ENCODE peak calls at places on chromosome 19, in seven cellular contexts. S, R, K, Q, L, W and N are unnamed samples. For H3K4me1, the result is how much of the 10 kb centered on the place peaks cover.

GRCh38 chr19:4602915-4603314 is 36.4 kb upstream of the TNFAIP8L1 start:
- DNase-seq in S (no peak), R (no peak), K (no peak), Q (no peak), L (no peak), W (no peak), N (no peak)

GRCh38 chr19:53927745-53928144 is 18.7 kb downstream of the CACNG7 start:
- DNase-seq in S (peak), R (no peak), K (no peak), Q (no peak), L (peak), W (peak), N (no peak)

GRCh38 chr19:45311640-45312039 is 11.0 kb downstream of the CKM start:
- DNase-seq in S (no peak), R (no peak), K (no peak), Q (no peak), L (no peak), W (peak), N (no peak)

GRCh38 chr19:48806518-48806817 is 4.4 kb downstream of the BCAT2 start:
- DNase-seq in S (peak), R (no peak), K (no peak), Q (no peak), L (no peak), W (peak), N (no peak)

GRCh38 chr19:44608391-44608821 is 5.0 kb upstream of the IGSF23 start:
- DNase-seq in S (peak), R (no peak), K (no peak), Q (no peak), L (peak), W (no peak), N (no peak)

GRCh38 chr19:15432018-15432494 is 13.3 kb upstream of the AKAP8L start:
- DNase-seq in S (peak), R (no peak), K (no peak), Q (no peak), L (no peak), W (no peak), N (no peak)

GRCh38 chr19:34880034-34880433 is 46.7 kb upstream of the ZNF30 start:
- DNase-seq in S (no peak), R (no peak), K (no peak), Q (no peak), L (no peak), W (no peak), N (no peak)

GRCh38 chr19:29645911-29646310 is 19.4 kb upstream of the PLEKHF1 start:
- DNase-seq in S (peak), R (no peak), K (no peak), Q (no peak), L (no peak), W (no peak), N (no peak)

GRCh38 chr19:28652790-28653189 is 560.2 kb downstream of the UQCRFS1 start:
- DNase-seq in S (no peak), R (no peak), K (no peak), Q (no peak), L (no peak), W (no peak), N (no peak)

GRCh38 chr19:7397687-7398086 is 49.0 kb downstream of the ARHGEF18 start:
- DNase-seq in S (peak), R (no peak), K (no peak), Q (no peak), L (peak), W (no peak), N (no peak)

GRCh38 chr19:48553676-48554384 is 1.9 kb downstream of the SULT2B1 start:
- DNase-seq in S (peak), R (no peak), K (no peak), Q (no peak), L (peak), W (peak), N (no peak)

GRCh38 chr19:33568706-33569105 is 47.1 kb upstream of the PEPD start:
- DNase-seq in S (no peak), R (no peak), K (no peak), Q (no peak), L (peak), W (no peak), N (no peak)
- H3K4me1 ChIP-seq in S (under half), R (under half), K (under half), Q (under half), L (under half), W (under half), N (under half)

GRCh38 chr19:39943586-39943985 is 9.2 kb upstream of the FCGBP start:
- DNase-seq in S (no peak), R (no peak), K (peak), Q (no peak), L (no peak), W (no peak), N (no peak)

GRCh38 chr19:39941151-39941550 is 6.7 kb upstream of the FCGBP start:
- DNase-seq in S (no peak), R (no peak), K (no peak), Q (no peak), L (no peak), W (no peak), N (no peak)

GRCh38 chr19:39937792-39938191 is 3.4 kb upstream of the FCGBP start:
- DNase-seq in S (no peak), R (no peak), K (no peak), Q (no peak), L (no peak), W (no peak), N (no peak)

GRCh38 chr19:39940221-39940833 is 5.9 kb upstream of the FCGBP start:
- DNase-seq in S (no peak), R (no peak), K (no peak), Q (no peak), L (no peak), W (no peak), N (no peak)

DNA sequence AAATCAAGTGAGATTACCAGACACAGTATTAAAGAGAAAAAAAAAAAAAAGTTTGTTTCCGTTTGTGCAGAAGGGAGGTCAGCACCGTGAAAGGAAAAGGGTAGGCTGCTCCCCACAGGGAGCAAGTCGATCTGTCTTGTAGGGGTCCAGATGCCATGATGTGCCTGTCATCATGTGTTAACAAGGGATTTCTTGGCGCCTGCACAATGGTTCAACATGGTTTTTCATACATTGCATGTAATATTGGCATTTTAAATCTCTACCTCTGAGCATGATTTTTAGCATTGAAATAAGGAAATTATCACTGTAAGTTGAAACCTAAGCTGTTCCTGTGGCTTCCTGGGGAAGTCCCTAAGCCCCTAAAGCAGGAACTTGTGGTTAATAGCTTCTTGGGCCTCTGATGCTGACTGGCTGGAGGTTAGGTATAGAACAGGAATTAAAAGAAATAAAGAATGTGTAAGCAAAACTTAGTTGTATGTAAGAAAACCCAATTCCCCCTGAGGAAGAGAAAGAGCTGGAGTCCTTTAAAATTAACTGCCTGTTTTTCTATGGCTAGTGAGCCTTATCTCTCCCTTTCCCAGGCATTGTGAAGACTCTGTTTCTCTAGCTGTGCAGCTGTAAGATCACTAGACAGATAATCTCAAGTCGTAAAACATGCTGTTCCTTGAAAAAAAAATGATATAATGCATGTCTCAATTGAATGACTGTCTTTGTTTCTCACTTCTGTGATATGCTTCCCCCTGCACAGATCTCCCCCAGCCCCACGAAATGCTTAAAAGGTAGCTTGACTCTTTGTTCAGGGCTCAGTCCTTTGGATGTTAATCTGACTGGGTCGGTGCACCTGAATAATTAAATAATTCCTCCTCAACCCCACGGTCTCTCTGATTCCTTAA is 7.4 kb upstream of the FCGBP start:
- DNase-seq in S (no peak), R (no peak), K (no peak), Q (no peak), L (peak), W (no peak), N (no peak)
- H3K4me1 ChIP-seq in S (under half), R (under half), K (under half), Q (under half), L (under half), W (under half), N (under half)

DNA sequence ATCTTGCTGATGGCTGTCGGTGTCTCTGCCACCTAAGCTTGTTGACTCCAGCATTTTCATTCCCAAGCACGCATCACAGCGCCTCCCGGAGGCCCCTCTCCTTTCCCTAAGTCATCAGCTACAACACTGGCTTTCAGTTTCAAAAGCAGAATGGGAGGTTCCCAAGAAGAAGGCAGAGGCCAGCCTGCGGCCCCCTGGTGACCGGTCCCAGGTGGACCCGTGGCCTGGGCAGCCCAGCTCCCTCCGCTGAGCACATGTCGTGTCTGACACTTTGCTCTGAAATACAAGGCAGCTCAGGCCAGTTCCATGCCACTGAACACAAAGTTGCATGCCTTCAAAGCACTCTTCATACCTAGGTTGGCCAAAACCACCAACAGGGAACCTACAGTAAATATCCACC is 8.5 kb downstream of the MLLT1 start:
- DNase-seq in S (no peak), R (no peak), K (no peak), Q (no peak), L (no peak), W (peak), N (no peak)
- H3K4me1 ChIP-seq in S (half or more), R (under half), K (under half), Q (under half), L (under half), W (under half), N (half or more)

GRCh38 chr19:17075035-17075859 is at the start of the genes HAUS8 and MYO9B:
- DNase-seq in S (peak), R (peak), K (peak), Q (peak), L (peak), W (peak), N (peak)
- H3K4me1 ChIP-seq in S (under half), R (under half), K (under half), Q (under half), L (under half), W (under half), N (under half)

DNA sequence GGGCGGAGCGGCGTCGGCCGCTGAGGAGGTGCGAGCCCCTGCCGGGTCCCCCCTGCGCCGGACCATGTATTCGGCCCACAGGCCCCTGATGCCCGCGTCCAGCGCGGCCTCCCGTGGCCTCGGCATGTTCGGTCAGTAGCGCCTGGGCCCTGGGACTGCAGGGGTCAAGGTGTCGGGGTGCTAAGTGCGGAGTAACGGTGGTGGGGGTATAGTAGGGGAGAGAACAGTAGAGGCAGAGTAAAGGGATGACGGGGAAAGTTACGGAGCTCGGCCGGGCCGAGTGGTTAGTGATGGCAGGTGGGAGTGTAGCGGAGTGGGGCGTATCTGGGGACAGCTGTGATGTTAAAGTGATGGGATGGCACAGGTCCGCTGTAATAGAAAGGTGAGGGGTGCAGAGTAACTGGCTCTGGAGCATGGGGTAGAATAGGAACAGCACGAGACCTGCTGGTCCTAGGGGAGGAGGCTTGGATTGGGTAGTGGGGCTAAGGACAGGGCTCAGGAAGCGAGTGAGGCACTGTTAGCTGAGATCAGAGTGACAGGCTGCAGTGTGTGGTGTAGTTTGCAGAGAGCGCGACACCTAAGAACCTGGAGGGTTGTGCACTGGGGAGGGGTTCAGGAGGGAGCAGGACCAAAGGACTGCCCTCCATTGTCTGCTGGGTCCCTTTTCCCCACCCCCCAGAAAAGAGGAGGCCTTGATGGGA is 15.7 kb downstream of the CIC start:
- DNase-seq in S (peak), R (no peak), K (no peak), Q (peak), L (no peak), W (peak), N (no peak)
- H3K4me1 ChIP-seq in S (under half), R (under half), K (under half), Q (under half), L (under half), W (under half), N (half or more)